ENCODE peak calls at places on chromosomes 3 and 15, in eight cellular contexts. One of them, this sample, is unnamed.

GRCh38 chr15:42581272-42581730 is 5.9 kb downstream of the STARD9 start:
- DNase-seq in uterus: peak
- DNase-seq in Peyer's patch: peak
- DNase-seq in heart right ventricle: peak
- DNase-seq in cardiac muscle cell: peak
- DNase-seq in PC-3: peak
- DNase-seq in coronary artery: peak
- DNase-seq in hepatocyte: peak
- DNase-seq in this sample: peak

GRCh38 chr3:66018047-66019033 is 20.4 kb downstream of the MAGI1 start:
- DNase-seq in coronary artery: no peak
- DNase-seq in cardiac muscle cell: no peak
- DNase-seq in PC-3: no peak
- DNase-seq in heart right ventricle: no peak
- DNase-seq in uterus: no peak
- DNase-seq in hepatocyte: no peak
- DNase-seq in Peyer's patch: no peak
- DNase-seq in this sample: no peak

GRCh38 chr3:71419369-71419768 is 164.2 kb downstream of the FOXP1 start:
- DNase-seq in coronary artery: no peak
- DNase-seq in PC-3: no peak
- DNase-seq in Peyer's patch: no peak
- DNase-seq in hepatocyte: no peak
- DNase-seq in uterus: no peak
- DNase-seq in heart right ventricle: no peak
- DNase-seq in cardiac muscle cell: no peak
- DNase-seq in this sample: no peak

GRCh38 chr15:34109775-34110663 is 8.1 kb downstream of the PGBD4 start:
- DNase-seq in heart right ventricle: no peak
- DNase-seq in hepatocyte: peak
- DNase-seq in coronary artery: no peak
- DNase-seq in PC-3: peak
- DNase-seq in Peyer's patch: no peak
- DNase-seq in uterus: no peak
- DNase-seq in cardiac muscle cell: peak
- DNase-seq in this sample: peak

GRCh38 chr15:32861741-32862140 is 143.9 kb downstream of the GREM1 start:
- DNase-seq in PC-3: no peak
- DNase-seq in heart right ventricle: no peak
- DNase-seq in coronary artery: no peak
- DNase-seq in Peyer's patch: no peak
- DNase-seq in cardiac muscle cell: no peak
- DNase-seq in uterus: peak
- DNase-seq in hepatocyte: peak
- DNase-seq in this sample: peak

GRCh38 chr3:189839576-189839975 is 208.4 kb downstream of the TP63 start:
- DNase-seq in heart right ventricle: no peak
- DNase-seq in uterus: no peak
- DNase-seq in hepatocyte: peak
- DNase-seq in coronary artery: no peak
- DNase-seq in PC-3: peak
- DNase-seq in Peyer's patch: no peak
- DNase-seq in cardiac muscle cell: no peak
- DNase-seq in this sample: peak

GRCh38 chr3:32004111-32004790 is 22.7 kb downstream of the ZNF860 start:
- DNase-seq in hepatocyte: peak
- DNase-seq in Peyer's patch: no peak
- DNase-seq in PC-3: peak
- DNase-seq in uterus: no peak
- DNase-seq in cardiac muscle cell: no peak
- DNase-seq in coronary artery: no peak
- DNase-seq in heart right ventricle: no peak
- DNase-seq in this sample: no peak

GRCh38 chr3:129051776-129052400 is 8.7 kb upstream of the GP9 start:
- DNase-seq in heart right ventricle: peak
- DNase-seq in uterus: no peak
- DNase-seq in coronary artery: peak
- DNase-seq in Peyer's patch: no peak
- DNase-seq in hepatocyte: no peak
- DNase-seq in cardiac muscle cell: no peak
- DNase-seq in PC-3: peak
- DNase-seq in this sample: no peak

GRCh38 chr3:58659051-58659675 is 7.4 kb downstream of the FAM3D start:
- DNase-seq in Peyer's patch: peak
- DNase-seq in cardiac muscle cell: peak
- DNase-seq in uterus: no peak
- DNase-seq in PC-3: peak
- DNase-seq in coronary artery: no peak
- DNase-seq in hepatocyte: peak
- DNase-seq in heart right ventricle: no peak
- DNase-seq in this sample: peak

GRCh38 chr3:112126501-112126900 is 6.5 kb downstream of the GCSAM start:
- DNase-seq in Peyer's patch: no peak
- DNase-seq in hepatocyte: no peak
- DNase-seq in cardiac muscle cell: no peak
- DNase-seq in PC-3: no peak
- DNase-seq in heart right ventricle: no peak
- DNase-seq in coronary artery: no peak
- DNase-seq in uterus: no peak
- DNase-seq in this sample: peak

GRCh38 chr15:67080900-67081431 is 15.6 kb downstream of the SMAD3 start:
- DNase-seq in cardiac muscle cell: no peak
- DNase-seq in PC-3: peak
- DNase-seq in heart right ventricle: no peak
- DNase-seq in Peyer's patch: no peak
- DNase-seq in coronary artery: no peak
- DNase-seq in uterus: peak
- DNase-seq in hepatocyte: no peak
- DNase-seq in this sample: peak

GRCh38 chr15:67082007-67082536 is 16.7 kb downstream of the SMAD3 start:
- DNase-seq in cardiac muscle cell: no peak
- DNase-seq in PC-3: peak
- DNase-seq in heart right ventricle: no peak
- DNase-seq in Peyer's patch: no peak
- DNase-seq in coronary artery: no peak
- DNase-seq in hepatocyte: no peak
- DNase-seq in uterus: no peak
- DNase-seq in this sample: no peak

GRCh38 chr15:67079361-67079760 is 14.0 kb downstream of the SMAD3 start:
- DNase-seq in hepatocyte: no peak
- DNase-seq in Peyer's patch: no peak
- DNase-seq in PC-3: no peak
- DNase-seq in heart right ventricle: no peak
- DNase-seq in uterus: no peak
- DNase-seq in cardiac muscle cell: no peak
- DNase-seq in coronary artery: no peak
- DNase-seq in this sample: no peak

GRCh38 chr15:67077641-67078215 is 12.3 kb downstream of the SMAD3 start:
- DNase-seq in PC-3: no peak
- DNase-seq in coronary artery: no peak
- DNase-seq in Peyer's patch: no peak
- DNase-seq in cardiac muscle cell: no peak
- DNase-seq in hepatocyte: no peak
- DNase-seq in uterus: no peak
- DNase-seq in heart right ventricle: no peak
- DNase-seq in this sample: no peak

GRCh38 chr15:67080118-67080899 is 14.9 kb downstream of the SMAD3 start:
- DNase-seq in coronary artery: peak
- DNase-seq in PC-3: no peak
- DNase-seq in Peyer's patch: no peak
- DNase-seq in hepatocyte: no peak
- DNase-seq in uterus: peak
- DNase-seq in heart right ventricle: no peak
- DNase-seq in cardiac muscle cell: no peak
- DNase-seq in this sample: no peak
- H3K4me3 ChIP-seq in coronary artery: peak
- H3K4me3 ChIP-seq in PC-3: no peak
- H3K4me3 ChIP-seq in Peyer's patch: no peak
- H3K4me3 ChIP-seq in hepatocyte: no peak
- H3K4me3 ChIP-seq in uterus: no peak
- H3K4me3 ChIP-seq in heart right ventricle: no peak
- H3K4me3 ChIP-seq in cardiac muscle cell: no peak
- H3K4me3 ChIP-seq in this sample: no peak

GRCh38 chr3:177346878-177347277 is 149.6 kb upstream of the TBL1XR1 start:
- DNase-seq in hepatocyte: no peak
- DNase-seq in heart right ventricle: no peak
- DNase-seq in coronary artery: no peak
- DNase-seq in cardiac muscle cell: no peak
- DNase-seq in PC-3: no peak
- DNase-seq in uterus: no peak
- DNase-seq in Peyer's patch: no peak
- DNase-seq in this sample: no peak

GRCh38 chr3:177351195-177351594 is 153.9 kb upstream of the TBL1XR1 start:
- DNase-seq in coronary artery: no peak
- DNase-seq in uterus: no peak
- DNase-seq in PC-3: no peak
- DNase-seq in Peyer's patch: no peak
- DNase-seq in hepatocyte: no peak
- DNase-seq in cardiac muscle cell: no peak
- DNase-seq in heart right ventricle: no peak
- DNase-seq in this sample: no peak

GRCh38 chr3:177350051-177350565 is 152.8 kb upstream of the TBL1XR1 start:
- DNase-seq in heart right ventricle: no peak
- DNase-seq in cardiac muscle cell: no peak
- DNase-seq in PC-3: no peak
- DNase-seq in Peyer's patch: no peak
- DNase-seq in coronary artery: no peak
- DNase-seq in uterus: no peak
- DNase-seq in hepatocyte: no peak
- DNase-seq in this sample: no peak

GRCh38 chr3:177347611-177348010 is 150.3 kb upstream of the TBL1XR1 start:
- DNase-seq in Peyer's patch: no peak
- DNase-seq in hepatocyte: no peak
- DNase-seq in uterus: no peak
- DNase-seq in cardiac muscle cell: no peak
- DNase-seq in PC-3: no peak
- DNase-seq in coronary artery: no peak
- DNase-seq in heart right ventricle: no peak
- DNase-seq in this sample: no peak

DNA sequence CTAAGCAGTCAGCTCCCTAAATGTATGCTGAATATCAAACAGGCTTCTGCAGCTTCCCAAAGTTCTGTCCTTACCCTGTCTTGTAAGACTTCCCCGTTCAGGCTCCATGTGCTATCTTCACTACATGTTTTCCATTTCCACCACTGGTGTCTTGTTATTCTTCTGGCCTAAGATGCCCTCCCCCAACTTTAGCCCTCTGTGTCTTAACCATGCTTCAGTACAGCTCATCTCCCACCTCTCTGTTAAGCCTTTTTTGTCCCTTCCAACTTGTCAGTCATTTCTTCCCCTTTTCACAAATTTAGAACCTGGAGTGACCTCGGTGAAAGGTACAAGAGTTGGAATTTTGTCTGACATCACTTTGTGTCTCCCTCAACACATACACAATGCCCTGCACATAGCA is 151.7 kb upstream of the TBL1XR1 start:
- DNase-seq in coronary artery: no peak
- DNase-seq in hepatocyte: no peak
- DNase-seq in PC-3: no peak
- DNase-seq in Peyer's patch: no peak
- DNase-seq in uterus: no peak
- DNase-seq in cardiac muscle cell: no peak
- DNase-seq in heart right ventricle: no peak
- DNase-seq in this sample: no peak
- H3K27ac ChIP-seq in coronary artery: no peak
- H3K27ac ChIP-seq in hepatocyte: peak
- H3K27ac ChIP-seq in PC-3: no peak
- H3K27ac ChIP-seq in Peyer's patch: no peak
- H3K27ac ChIP-seq in uterus: no peak
- H3K27ac ChIP-seq in cardiac muscle cell: no peak
- H3K27ac ChIP-seq in heart right ventricle: no peak
- H3K27ac ChIP-seq in this sample: peak

GRCh38 chr15:75663931-75664421 is 16.3 kb downstream of the SNX33 start:
- DNase-seq in Peyer's patch: peak
- DNase-seq in PC-3: no peak
- DNase-seq in heart right ventricle: no peak
- DNase-seq in uterus: no peak
- DNase-seq in hepatocyte: peak
- DNase-seq in coronary artery: no peak
- DNase-seq in cardiac muscle cell: no peak
- DNase-seq in this sample: no peak
- TF ChIP-seq CTCF in Peyer's patch: no peak
- TF ChIP-seq CTCF in PC-3: no peak
- TF ChIP-seq CTCF in heart right ventricle: no peak
- TF ChIP-seq CTCF in uterus: no peak
- TF ChIP-seq CTCF in hepatocyte: no peak
- TF ChIP-seq CTCF in coronary artery: no peak
- TF ChIP-seq CTCF in cardiac muscle cell: no peak
- TF ChIP-seq CTCF in this sample: no peak

DNA sequence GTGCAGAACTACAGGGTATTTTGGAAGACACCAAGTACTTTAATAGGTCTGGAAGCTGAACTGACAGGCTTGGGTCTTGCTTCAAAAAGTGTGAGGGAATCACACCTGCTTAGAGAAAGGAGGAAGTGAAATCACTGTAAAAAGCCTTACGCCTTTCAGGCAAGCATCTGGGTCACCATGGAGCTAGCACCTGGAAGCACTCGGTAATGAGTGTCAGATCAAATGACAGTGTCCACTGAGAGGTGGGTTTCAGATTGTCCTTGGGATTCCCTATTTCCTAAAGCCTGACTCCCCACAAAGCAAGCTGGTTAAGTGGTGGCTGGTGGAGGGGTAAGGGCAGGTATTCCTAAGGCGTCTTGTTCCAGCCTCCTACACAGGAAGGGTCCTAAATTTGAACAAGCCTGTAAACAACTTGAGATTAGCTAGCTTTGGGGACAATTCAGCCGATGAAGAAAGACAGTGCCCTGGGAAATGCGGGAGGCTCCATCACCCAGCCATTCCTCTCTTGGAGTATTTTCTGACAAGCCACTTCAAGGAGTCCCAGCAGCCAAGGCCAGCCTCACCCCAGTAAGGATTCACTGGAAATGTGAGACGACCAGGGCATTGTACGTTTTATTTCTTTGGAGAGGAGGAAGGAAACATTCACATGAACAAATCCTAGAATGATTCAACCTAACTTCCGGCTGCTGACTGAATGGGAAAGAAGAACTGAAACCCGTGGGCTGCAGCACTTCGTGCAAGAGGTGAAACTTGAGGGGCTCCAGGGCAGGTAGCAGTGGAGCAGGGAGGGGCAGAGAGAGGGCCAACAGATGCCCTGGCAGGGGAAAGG is 116.2 kb upstream of the ARHGEF3 start:
- DNase-seq in cardiac muscle cell: no peak
- DNase-seq in Peyer's patch: no peak
- DNase-seq in hepatocyte: no peak
- DNase-seq in heart right ventricle: no peak
- DNase-seq in PC-3: no peak
- DNase-seq in uterus: no peak
- DNase-seq in coronary artery: no peak
- DNase-seq in this sample: no peak
- H3K4me3 ChIP-seq in cardiac muscle cell: no peak
- H3K4me3 ChIP-seq in Peyer's patch: peak
- H3K4me3 ChIP-seq in hepatocyte: no peak
- H3K4me3 ChIP-seq in heart right ventricle: no peak
- H3K4me3 ChIP-seq in PC-3: no peak
- H3K4me3 ChIP-seq in uterus: no peak
- H3K4me3 ChIP-seq in coronary artery: no peak
- H3K4me3 ChIP-seq in this sample: no peak